ENCODE peak calls at places on chromosomes 13 and 19, in nine cellular contexts. D, M, Y, X, R, B, Q, F and A are unnamed samples. For H3K27me3, the result is how much of the 10 kb centered on the place peaks cover.

GRCh38 chr19:14004619-14005380 is 1.3 kb downstream of the RFX1 start:
- DNase-seq in R (no peak), B (no peak), X (no peak), Y (no peak), D (no peak), M (no peak), F (no peak), Q (peak), A (no peak)

GRCh38 chr13:44668707-44669106 is 92.6 kb upstream of the TSC22D1 start:
- DNase-seq in F (peak), Y (no peak), X (no peak), R (no peak), M (no peak), B (peak), D (no peak), Q (no peak), A (no peak)

GRCh38 chr19:39684283-39684682 is 20.0 kb upstream of the LGALS14 start:
- DNase-seq in R (peak), Y (no peak), X (peak), D (no peak), M (no peak), F (no peak), Q (no peak), B (no peak), A (no peak)

GRCh38 chr13:51818771-51819511 is 15.0 kb upstream of the DHRS12 start:
- DNase-seq in M (no peak), B (peak), R (no peak), F (peak), Y (no peak), Q (no peak), X (no peak), D (no peak), A (no peak)

GRCh38 chr19:40266912-40267600 is 18.1 kb downstream of the AKT2 start:
- DNase-seq in Y (no peak), D (no peak), X (peak), R (no peak), M (no peak), F (no peak), Q (no peak), B (no peak), A (no peak)

GRCh38 chr13:27262546-27262945 is 8.1 kb upstream of the RASL11A start:
- DNase-seq in B (no peak), Y (no peak), R (no peak), F (no peak), X (no peak), Q (no peak), M (no peak), D (no peak), A (no peak)

GRCh38 chr19:39074942-39075341 is 9.2 kb upstream of the ACP7 start:
- DNase-seq in M (no peak), R (no peak), D (no peak), B (no peak), Y (no peak), F (no peak), X (no peak), Q (no peak), A (no peak)

GRCh38 chr19:35053667-35054293 is 12.3 kb downstream of the HPN start:
- DNase-seq in Y (no peak), D (no peak), Q (no peak), F (no peak), X (no peak), R (no peak), B (no peak), M (no peak), A (no peak)

GRCh38 chr13:26961890-26962615 is 201.5 kb upstream of the GPR12 start:
- DNase-seq in Y (no peak), F (no peak), B (no peak), R (no peak), Q (peak), M (no peak), D (no peak), X (no peak), A (no peak)

GRCh38 chr19:53871448-53871847 is 3.8 kb downstream of the MYADM start:
- DNase-seq in Y (no peak), B (no peak), Q (no peak), F (no peak), X (no peak), R (no peak), D (no peak), M (no peak), A (no peak)

GRCh38 chr19:39211731-39212376 is 7.8 kb upstream of the SYCN start:
- DNase-seq in X (no peak), F (no peak), D (no peak), M (no peak), R (no peak), Q (no peak), Y (no peak), B (no peak), A (peak)

GRCh38 chr13:50074843-50075242 is 59.6 kb downstream of the KCNRG start:
- DNase-seq in Q (no peak), X (no peak), Y (no peak), R (no peak), M (no peak), B (no peak), F (no peak), D (no peak), A (no peak)

GRCh38 chr13:50788551-50788950 is 54.9 kb downstream of the DLEU7 start:
- DNase-seq in D (no peak), X (no peak), M (no peak), Q (no peak), F (no peak), R (no peak), B (peak), Y (no peak), A (no peak)

GRCh38 chr13:97600438-97601080 is 166.6 kb downstream of the RAP2A start:
- DNase-seq in R (peak), M (no peak), D (no peak), X (no peak), Y (no peak), B (peak), Q (no peak), F (peak), A (no peak)

GRCh38 chr19:38134538-38135149 is 89.4 kb downstream of the DPF1 start:
- DNase-seq in M (peak), X (peak), Y (no peak), D (peak), F (no peak), B (peak), R (peak), Q (no peak), A (no peak)

GRCh38 chr13:25679154-25679553 is 307.4 kb downstream of the ATP8A2 start:
- DNase-seq in Q (no peak), R (no peak), B (no peak), X (no peak), Y (no peak), D (no peak), F (peak), M (no peak), A (no peak)

GRCh38 chr19:492091-492531 is 4.2 kb upstream of the MADCAM1 start:
- DNase-seq in F (no peak), X (no peak), B (no peak), R (no peak), Y (no peak), Q (no peak), D (no peak), M (no peak), A (no peak)

GRCh38 chr13:31756346-31756745 is 17.0 kb downstream of the RXFP2 start:
- DNase-seq in R (no peak), B (peak), Y (no peak), Q (no peak), M (peak), F (peak), D (no peak), X (no peak), A (no peak)

GRCh38 chr13:96858133-96858826 is 136.0 kb downstream of the OXGR1 start:
- DNase-seq in B (no peak), D (no peak), X (no peak), F (no peak), M (no peak), Q (no peak), R (no peak), Y (no peak), A (no peak)

GRCh38 chr13:71513414-71514063 is 353.5 kb downstream of the DACH1 start:
- DNase-seq in Q (no peak), F (no peak), B (no peak), R (no peak), X (no peak), M (no peak), D (no peak), Y (no peak), A (peak)

GRCh38 chr13:70310720-70311119 is 202.5 kb upstream of the KLHL1 start:
- DNase-seq in B (no peak), D (peak), X (peak), Y (no peak), M (peak), R (peak), Q (no peak), F (peak), A (peak)

GRCh38 chr19:44356383-44357111 is at the start of gene ZNF112:
- DNase-seq in M (peak), F (peak), D (peak), Y (peak), X (peak), B (peak), R (peak), Q (peak), A (peak)

GRCh38 chr19:33781536-33781935 is 15.1 kb upstream of the KCTD15 start:
- DNase-seq in F (no peak), B (no peak), R (no peak), Y (no peak), X (no peak), D (no peak), Q (no peak), M (no peak), A (no peak)

GRCh38 chr13:31945202-31945978 is 86.2 kb upstream of the FRY start:
- DNase-seq in R (peak), Q (peak), D (no peak), F (peak), X (peak), M (peak), B (peak), Y (no peak), A (no peak)

GRCh38 chr19:4134351-4134750 is 10.4 kb upstream of the MAP2K2 start:
- DNase-seq in F (peak), Q (no peak), Y (no peak), B (no peak), M (no peak), R (no peak), D (no peak), X (no peak), A (no peak)

GRCh38 chr13:84591444-84591843 is 709.2 kb upstream of the SLITRK1 start:
- DNase-seq in M (no peak), R (no peak), Q (no peak), X (peak), D (no peak), F (no peak), Y (no peak), B (no peak), A (no peak)

GRCh38 chr19:36113895-36114762 is 546 bp downstream of the POLR2I start:
- DNase-seq in Q (no peak), F (peak), B (peak), Y (no peak), X (peak), D (no peak), M (peak), R (no peak), A (peak)

GRCh38 chr19:38788478-38789243 is at the start of gene LGALS7B:
- DNase-seq in F (no peak), X (no peak), D (no peak), B (no peak), Y (no peak), M (peak), Q (no peak), R (no peak), A (no peak)

GRCh38 chr13:42894765-42895181 is 97.3 kb downstream of the EPSTI1 start:
- DNase-seq in F (peak), Y (no peak), M (peak), B (peak), Q (no peak), X (no peak), D (no peak), R (no peak), A (no peak)

GRCh38 chr13:42892760-42893159 is 99.3 kb downstream of the EPSTI1 start:
- DNase-seq in M (no peak), D (no peak), F (no peak), R (no peak), B (peak), Y (no peak), Q (no peak), X (no peak), A (no peak)

GRCh38 chr13:42899266-42899665 is 92.8 kb downstream of the EPSTI1 start:
- DNase-seq in F (no peak), D (no peak), B (no peak), Q (no peak), Y (no peak), M (no peak), X (no peak), R (no peak), A (no peak)

GRCh38 chr13:42893346-42893745 is 98.7 kb downstream of the EPSTI1 start:
- DNase-seq in Q (no peak), F (peak), M (no peak), R (no peak), B (peak), X (peak), Y (no peak), D (no peak), A (no peak)

DNA sequence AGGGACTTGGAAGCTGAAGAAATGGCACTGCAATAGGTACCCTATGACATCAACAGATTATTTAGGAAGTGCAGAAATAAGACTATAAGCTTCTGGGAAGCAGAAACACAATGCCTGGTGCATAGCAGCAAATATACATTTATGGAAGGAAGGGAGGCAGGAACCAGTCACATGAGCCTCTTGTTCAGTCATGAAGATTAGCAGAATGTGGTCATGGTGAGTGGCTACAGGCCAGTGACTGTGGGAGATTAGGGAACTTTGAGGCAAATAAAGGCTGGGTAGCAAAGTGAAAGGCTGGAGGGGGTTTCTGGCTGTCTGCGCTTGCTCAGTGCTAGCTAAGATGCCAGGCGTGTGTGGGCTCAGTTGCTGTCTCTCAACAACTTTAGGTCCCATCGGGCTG is 96.3 kb downstream of the EPSTI1 start:
- DNase-seq in Y (no peak), X (no peak), F (no peak), R (no peak), D (no peak), M (peak), Q (no peak), B (no peak), A (no peak)
- H3K27ac ChIP-seq in Y (no peak), X (no peak), F (no peak), R (no peak), D (no peak), M (no peak), Q (no peak), B (no peak), A (no peak)

DNA sequence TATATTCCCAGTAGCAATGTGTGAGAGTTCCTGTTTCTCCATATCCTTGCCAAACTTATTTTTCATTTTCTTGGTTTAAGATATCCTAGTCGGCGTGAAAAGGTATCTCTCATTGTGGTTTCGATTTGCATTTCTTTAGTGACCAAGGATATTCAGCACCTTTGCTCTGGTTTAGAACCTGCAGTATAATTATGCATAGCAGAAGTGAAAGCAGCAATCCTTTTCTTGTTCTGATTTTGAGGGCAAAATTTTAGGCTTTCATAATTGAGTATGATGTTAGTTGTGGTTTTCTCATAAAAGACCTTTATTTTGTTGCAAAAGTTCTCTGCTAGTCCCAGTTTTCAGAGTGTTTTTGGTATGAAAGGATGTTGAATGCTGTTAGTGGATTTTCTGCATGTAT is 491.0 kb downstream of the FGF9 start:
- DNase-seq in B (no peak), R (no peak), M (no peak), D (no peak), X (no peak), Y (no peak), Q (no peak), F (no peak), A (no peak)
- H3K4me3 ChIP-seq in B (no peak), R (no peak), M (no peak), D (no peak), X (no peak), Y (no peak), Q (no peak), F (no peak), A (no peak)

GRCh38 chr19:29614780-29615179 is 8.7 kb downstream of the POP4 start:
- DNase-seq in D (no peak), Y (no peak), F (no peak), M (no peak), R (no peak), X (no peak), Q (no peak), B (no peak), A (no peak)
- H3K27me3 ChIP-seq in D (under half), Y (under half), F (under half), M (under half), R (under half), X (under half), Q (under half), B (under half), A (under half)

DNA sequence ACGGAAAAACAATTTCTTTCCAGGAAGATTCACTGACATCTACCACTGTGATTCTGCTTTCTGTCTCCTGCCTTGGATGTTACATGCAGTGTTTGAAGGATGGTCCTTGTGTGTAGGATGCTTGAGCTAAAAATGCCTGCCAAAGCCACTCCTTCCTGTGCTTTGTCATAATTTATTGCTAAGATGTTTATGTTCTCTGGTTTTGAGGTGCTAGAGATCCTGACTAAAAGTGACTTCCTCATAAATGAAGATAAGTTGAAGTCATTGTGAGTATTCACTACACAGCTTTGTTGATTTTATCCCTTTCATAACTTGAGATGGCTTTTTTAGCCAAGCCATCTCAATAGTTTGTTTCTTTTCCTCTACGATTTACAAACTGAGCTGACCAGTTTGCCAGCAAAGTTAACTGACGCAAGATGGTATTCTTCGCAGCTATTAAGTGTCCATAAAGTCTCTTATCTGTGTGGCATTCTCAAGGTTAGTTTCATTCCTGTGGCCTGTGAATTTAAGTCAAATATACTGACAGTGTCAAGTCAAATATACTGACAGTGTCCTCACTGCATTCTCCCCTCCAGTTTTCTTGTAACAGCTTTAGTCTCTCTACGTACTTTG is 15.7 kb upstream of the FBXL3 start:
- DNase-seq in B (peak), D (no peak), M (no peak), Q (no peak), R (no peak), Y (no peak), F (no peak), X (no peak), A (no peak)
- H3K27ac ChIP-seq in B (no peak), D (no peak), M (no peak), Q (no peak), R (no peak), Y (no peak), F (no peak), X (no peak), A (no peak)

DNA sequence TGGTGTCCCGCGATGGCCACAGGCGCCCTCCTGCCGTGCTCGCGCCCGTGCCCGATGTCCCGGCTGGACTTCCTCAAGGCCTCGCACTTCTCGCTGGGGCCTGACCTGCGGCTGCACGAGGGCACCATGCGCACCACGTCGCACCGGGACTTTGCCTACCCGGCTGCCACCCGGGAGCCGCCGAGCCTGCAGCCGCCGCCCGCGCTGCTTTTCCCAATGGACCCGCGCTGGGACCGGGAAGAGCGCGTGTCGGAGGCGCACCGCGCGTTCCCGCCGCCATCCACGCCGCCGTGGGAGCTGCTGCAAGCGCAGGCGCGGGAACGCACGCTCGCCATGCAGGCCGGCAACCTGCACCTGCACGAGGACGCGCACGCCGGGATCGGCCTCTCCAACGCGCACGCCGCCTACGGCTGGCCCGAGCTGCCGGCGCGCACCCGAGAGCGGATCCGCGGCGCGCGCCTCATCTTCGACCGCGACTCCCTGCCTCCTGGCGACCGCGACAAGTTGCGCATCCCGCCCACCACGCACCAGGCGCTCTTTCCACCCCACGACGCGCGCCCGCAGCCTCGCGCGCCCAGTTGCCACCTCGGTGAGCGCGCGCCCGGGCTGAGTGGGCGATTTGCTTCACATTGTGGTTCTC is 12.1 kb upstream of the PEX11G start:
- DNase-seq in Q (peak), X (peak), B (peak), D (peak), F (peak), Y (peak), M (no peak), R (peak), A (peak)
- H3K4me3 ChIP-seq in Q (peak), X (no peak), B (peak), D (peak), F (no peak), Y (peak), M (no peak), R (peak), A (peak)

DNA sequence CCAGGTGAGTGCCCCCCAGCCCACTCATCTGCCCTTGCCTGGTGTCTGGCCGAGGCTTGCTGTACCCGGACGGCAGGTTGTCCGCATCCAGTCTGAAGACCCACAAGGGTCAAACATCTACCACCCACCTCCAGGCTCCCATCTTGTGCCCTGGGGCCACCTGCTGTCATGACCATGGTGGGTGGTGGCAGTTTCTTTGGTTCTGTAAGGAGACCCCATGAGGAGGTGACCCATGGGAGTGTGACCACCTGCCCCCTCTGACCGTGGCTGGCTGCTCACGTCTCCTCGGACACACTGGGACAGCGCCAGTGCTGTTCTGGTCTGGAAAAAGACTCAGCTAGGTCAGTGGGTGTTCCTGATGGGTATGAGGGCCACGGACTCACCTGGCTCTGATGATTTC is 93.9 kb downstream of the TEX29 start:
- DNase-seq in F (no peak), Q (peak), B (no peak), R (no peak), X (no peak), Y (no peak), D (no peak), M (no peak), A (no peak)
- H3K27me3 ChIP-seq in F (under half), Q (under half), B (under half), R (half or more), X (under half), Y (under half), D (under half), M (under half), A (half or more)

GRCh38 chr19:18477042-18477760 is 39.3 kb upstream of the ISYNA1 start:
- DNase-seq in X (peak), M (no peak), F (no peak), Q (no peak), Y (no peak), B (no peak), D (no peak), R (peak), A (no peak)

GRCh38 chr19:18478545-18479311 is 40.8 kb upstream of the ISYNA1 start:
- DNase-seq in F (peak), D (no peak), R (peak), B (peak), M (peak), Q (no peak), Y (no peak), X (peak), A (peak)

GRCh38 chr19:18477974-18478373 is 40.0 kb upstream of the ISYNA1 start:
- DNase-seq in Y (no peak), B (no peak), F (no peak), D (no peak), X (no peak), M (no peak), R (no peak), Q (no peak), A (peak)

GRCh38 chr19:18481505-18482222 is 40.2 kb downstream of the ELL start:
- DNase-seq in M (no peak), R (no peak), B (no peak), D (no peak), F (peak), X (no peak), Y (no peak), Q (no peak), A (no peak)

GRCh38 chr19:18479964-18480723 is 41.7 kb downstream of the ELL start:
- DNase-seq in Y (no peak), F (peak), B (peak), D (no peak), X (no peak), Q (no peak), R (no peak), M (no peak), A (peak)
- H3K27ac ChIP-seq in Y (no peak), F (peak), B (peak), D (no peak), X (no peak), Q (peak), R (peak), M (no peak), A (peak)